ENCODE peak calls at places on chromosome 5, in seven cellular contexts. O is lung, B is endodermal cell, Y is PC-3, M is Panc1, A is neural progenitor cell, U is K562. P is an unnamed sample.

GRCh38 chr5:160463775-160464465 is 42.3 kb downstream of the PTTG1 start:
- DNase-seq in U (no peak), A (no peak), O (no peak), Y (peak), B (no peak), M (peak), P (no peak)

GRCh38 chr5:45057564-45057963 is 248.8 kb downstream of the MRPS30 start:
- DNase-seq in O (no peak), U (no peak), A (no peak), Y (no peak), M (no peak), B (no peak), P (no peak)

GRCh38 chr5:145923405-145923804 is 13.0 kb upstream of the SH3RF2 start:
- DNase-seq in A (no peak), B (no peak), M (no peak), O (no peak), U (no peak), Y (no peak), P (no peak)

GRCh38 chr5:134438641-134439621 is 27.2 kb upstream of the CDKN2AIPNL start:
- DNase-seq in O (peak), B (peak), A (no peak), Y (peak), U (no peak), M (no peak), P (no peak)

GRCh38 chr5:153147891-153148623 is 342.4 kb upstream of the GRIA1 start:
- DNase-seq in Y (peak), B (peak), M (peak), A (peak), O (no peak), U (no peak), P (peak)

GRCh38 chr5:135486131-135486530 is 34.0 kb upstream of the TIFAB start:
- DNase-seq in B (no peak), A (no peak), O (no peak), M (no peak), Y (no peak), U (no peak), P (no peak)

GRCh38 chr5:150288361-150288760 is 1.2 kb downstream of the CAMK2A start:
- DNase-seq in B (no peak), Y (no peak), O (no peak), U (no peak), A (no peak), M (no peak), P (no peak)

GRCh38 chr5:149614034-149614907 is 33.0 kb downstream of the ARHGEF37 start:
- DNase-seq in B (no peak), M (no peak), O (no peak), Y (peak), U (no peak), A (no peak), P (peak)

GRCh38 chr5:142872217-142872616 is 102.0 kb downstream of the ARHGAP26 start:
- DNase-seq in M (no peak), Y (no peak), U (no peak), O (no peak), A (no peak), B (no peak), P (peak)

GRCh38 chr5:143182901-143183820 is 220.3 kb downstream of the NR3C1 start:
- DNase-seq in U (no peak), O (no peak), Y (no peak), B (no peak), M (no peak), A (no peak), P (no peak)

GRCh38 chr5:163938595-163938994 is 433.2 kb downstream of the MAT2B start:
- DNase-seq in U (no peak), Y (no peak), A (no peak), O (no peak), M (no peak), B (no peak), P (no peak)

GRCh38 chr5:347712-348284 is 26.3 kb downstream of the AHRR start:
- DNase-seq in A (no peak), M (no peak), B (no peak), U (no peak), O (peak), Y (no peak), P (no peak)

GRCh38 chr5:93915142-93915553 is 173.7 kb upstream of the POU5F2 start:
- DNase-seq in B (no peak), A (peak), O (no peak), U (peak), Y (peak), M (peak), P (no peak)

GRCh38 chr5:14122089-14122488 is 21.1 kb upstream of the TRIO start:
- DNase-seq in B (no peak), Y (no peak), O (no peak), U (no peak), A (no peak), M (no peak), P (no peak)

GRCh38 chr5:176531902-176532493 is 5.2 kb downstream of the RNF44 start:
- DNase-seq in O (no peak), B (peak), U (no peak), A (no peak), M (no peak), Y (no peak), P (no peak)

GRCh38 chr5:55916986-55917385 is 65.8 kb downstream of the IL31RA start:
- DNase-seq in M (no peak), B (no peak), A (no peak), Y (no peak), U (no peak), O (no peak), P (no peak)

GRCh38 chr5:52199833-52200232 is 587.9 kb upstream of the ITGA1 start:
- DNase-seq in O (no peak), B (no peak), M (no peak), A (no peak), U (no peak), Y (no peak), P (no peak)

GRCh38 chr5:178287091-178287790 is 54.6 kb upstream of the PHYKPL start:
- DNase-seq in B (no peak), M (no peak), Y (no peak), A (no peak), U (no peak), O (no peak), P (no peak)

GRCh38 chr5:168179185-168179584 is 112.3 kb upstream of the WWC1 start:
- DNase-seq in Y (no peak), O (peak), A (no peak), B (no peak), U (no peak), M (no peak), P (no peak)

GRCh38 chr5:107469485-107469884 is 201.3 kb downstream of the EFNA5 start:
- DNase-seq in M (peak), U (no peak), A (no peak), Y (peak), O (no peak), B (no peak), P (no peak)

GRCh38 chr5:66012271-66012670 is 85.9 kb downstream of the ERBIN start:
- DNase-seq in B (no peak), Y (no peak), U (no peak), A (no peak), M (no peak), O (no peak), P (no peak)

GRCh38 chr5:60333103-60333502 is 366.9 kb downstream of the DEPDC1B start:
- DNase-seq in Y (peak), U (no peak), A (no peak), O (no peak), B (no peak), M (no peak), P (no peak)

GRCh38 chr5:167147879-167148278 is 1143.6 kb upstream of the WWC1 start:
- DNase-seq in Y (no peak), A (no peak), M (no peak), B (no peak), O (no peak), U (no peak), P (no peak)

GRCh38 chr5:943201-943873 is 50.7 kb downstream of the TRIP13 start:
- DNase-seq in A (no peak), O (no peak), Y (no peak), B (no peak), M (no peak), U (no peak), P (no peak)

GRCh38 chr5:177378884-177379883 is 5.0 kb upstream of the SLC34A1 start:
- DNase-seq in O (no peak), M (no peak), U (peak), Y (peak), B (no peak), A (no peak), P (no peak)

GRCh38 chr5:74201334-74202081 is 439.0 kb downstream of the ENC1 start:
- DNase-seq in A (no peak), B (no peak), M (peak), O (no peak), U (no peak), Y (peak), P (no peak)

GRCh38 chr5:40678021-40678939 is 1.4 kb upstream of the PTGER4 start:
- DNase-seq in M (no peak), U (no peak), O (no peak), Y (peak), B (no peak), A (no peak), P (no peak)
- H3K4me3 ChIP-seq in M (peak), U (no peak), O (no peak), Y (peak), B (peak), A (peak), P (peak)

GRCh38 chr5:115098041-115098702 is 71.5 kb downstream of the TRIM36 start:
- DNase-seq in U (peak), Y (peak), O (peak), B (peak), A (peak), M (peak), P (peak)
- TF ChIP-seq CTCF in U (peak), Y (peak), O (peak), B (peak), A (peak), M (peak), P (peak)

GRCh38 chr5:158590936-158591863 is 508.5 kb downstream of the EBF1 start:
- DNase-seq in Y (peak), M (no peak), O (no peak), U (no peak), B (peak), A (peak), P (peak)
- H3K27ac ChIP-seq in Y (no peak), M (no peak), O (peak), U (no peak), B (peak), A (peak), P (no peak)

GRCh38 chr5:37198066-37198465 is 51.1 kb downstream of the CPLANE1 start:
- DNase-seq in B (no peak), Y (no peak), U (no peak), M (no peak), A (no peak), O (no peak), P (no peak)
- H3K4me3 ChIP-seq in B (no peak), Y (no peak), U (no peak), M (no peak), A (no peak), O (no peak), P (no peak)